ENCODE peak calls at places on chromosomes 13 and 19, in nine cellular contexts. One of them, this sample, is unnamed.

GRCh38 chr13:80132741-80133601 is 208.0 kb downstream of the SPRY2 start:
- DNase-seq in stimulated activated CD8-positive, alpha-beta memory T cell treated with anti-CD3 and anti-CD28 coated beads, Interleukin-7, amount 100 ng/mL, for 24 hours: no peak
- DNase-seq in transverse colon: peak
- DNase-seq in esophagus muscularis mucosa: no peak
- DNase-seq in MCF 10A: peak
- DNase-seq in fibroblast of pulmonary artery: peak
- DNase-seq in AG20443: peak
- DNase-seq in Caki2: peak
- DNase-seq in amygdala: peak
- DNase-seq in this sample: peak

GRCh38 chr13:42114912-42115311 is 66.5 kb downstream of the DGKH start:
- DNase-seq in stimulated activated CD8-positive, alpha-beta memory T cell treated with anti-CD3 and anti-CD28 coated beads, Interleukin-7, amount 100 ng/mL, for 24 hours: no peak
- DNase-seq in transverse colon: no peak
- DNase-seq in esophagus muscularis mucosa: no peak
- DNase-seq in MCF 10A: no peak
- DNase-seq in fibroblast of pulmonary artery: no peak
- DNase-seq in AG20443: no peak
- DNase-seq in Caki2: no peak
- DNase-seq in amygdala: no peak
- DNase-seq in this sample: no peak

GRCh38 chr13:110014719-110015118 is 228.3 kb upstream of the IRS2 start:
- DNase-seq in stimulated activated CD8-positive, alpha-beta memory T cell treated with anti-CD3 and anti-CD28 coated beads, Interleukin-7, amount 100 ng/mL, for 24 hours: no peak
- DNase-seq in transverse colon: no peak
- DNase-seq in esophagus muscularis mucosa: no peak
- DNase-seq in MCF 10A: peak
- DNase-seq in fibroblast of pulmonary artery: no peak
- DNase-seq in AG20443: no peak
- DNase-seq in Caki2: no peak
- DNase-seq in amygdala: no peak
- DNase-seq in this sample: no peak

GRCh38 chr13:96822900-96823299 is 171.4 kb downstream of the OXGR1 start:
- DNase-seq in stimulated activated CD8-positive, alpha-beta memory T cell treated with anti-CD3 and anti-CD28 coated beads, Interleukin-7, amount 100 ng/mL, for 24 hours: no peak
- DNase-seq in transverse colon: peak
- DNase-seq in esophagus muscularis mucosa: no peak
- DNase-seq in MCF 10A: peak
- DNase-seq in fibroblast of pulmonary artery: peak
- DNase-seq in AG20443: no peak
- DNase-seq in Caki2: peak
- DNase-seq in amygdala: no peak
- DNase-seq in this sample: no peak

GRCh38 chr13:75347925-75348324 is 134.0 kb downstream of the TBC1D4 start:
- DNase-seq in stimulated activated CD8-positive, alpha-beta memory T cell treated with anti-CD3 and anti-CD28 coated beads, Interleukin-7, amount 100 ng/mL, for 24 hours: no peak
- DNase-seq in transverse colon: no peak
- DNase-seq in esophagus muscularis mucosa: no peak
- DNase-seq in MCF 10A: no peak
- DNase-seq in fibroblast of pulmonary artery: no peak
- DNase-seq in AG20443: no peak
- DNase-seq in Caki2: no peak
- DNase-seq in amygdala: no peak
- DNase-seq in this sample: no peak

GRCh38 chr19:47094557-47095517 is 18.7 kb downstream of the ZC3H4 start:
- DNase-seq in stimulated activated CD8-positive, alpha-beta memory T cell treated with anti-CD3 and anti-CD28 coated beads, Interleukin-7, amount 100 ng/mL, for 24 hours: no peak
- DNase-seq in transverse colon: peak
- DNase-seq in esophagus muscularis mucosa: no peak
- DNase-seq in MCF 10A: no peak
- DNase-seq in fibroblast of pulmonary artery: no peak
- DNase-seq in AG20443: no peak
- DNase-seq in Caki2: no peak
- DNase-seq in amygdala: no peak
- DNase-seq in this sample: peak

GRCh38 chr13:72004975-72005374 is 138.0 kb upstream of the DACH1 start:
- DNase-seq in stimulated activated CD8-positive, alpha-beta memory T cell treated with anti-CD3 and anti-CD28 coated beads, Interleukin-7, amount 100 ng/mL, for 24 hours: no peak
- DNase-seq in transverse colon: no peak
- DNase-seq in esophagus muscularis mucosa: no peak
- DNase-seq in MCF 10A: no peak
- DNase-seq in fibroblast of pulmonary artery: peak
- DNase-seq in AG20443: peak
- DNase-seq in Caki2: no peak
- DNase-seq in amygdala: no peak
- DNase-seq in this sample: no peak

GRCh38 chr13:97322740-97323342 is 100.7 kb downstream of the MBNL2 start:
- DNase-seq in stimulated activated CD8-positive, alpha-beta memory T cell treated with anti-CD3 and anti-CD28 coated beads, Interleukin-7, amount 100 ng/mL, for 24 hours: no peak
- DNase-seq in transverse colon: no peak
- DNase-seq in esophagus muscularis mucosa: peak
- DNase-seq in MCF 10A: no peak
- DNase-seq in fibroblast of pulmonary artery: no peak
- DNase-seq in AG20443: no peak
- DNase-seq in Caki2: no peak
- DNase-seq in amygdala: no peak
- DNase-seq in this sample: no peak

GRCh38 chr13:37615271-37615670 is 16.7 kb upstream of the POSTN start:
- DNase-seq in stimulated activated CD8-positive, alpha-beta memory T cell treated with anti-CD3 and anti-CD28 coated beads, Interleukin-7, amount 100 ng/mL, for 24 hours: no peak
- DNase-seq in transverse colon: no peak
- DNase-seq in esophagus muscularis mucosa: no peak
- DNase-seq in MCF 10A: no peak
- DNase-seq in fibroblast of pulmonary artery: no peak
- DNase-seq in AG20443: no peak
- DNase-seq in Caki2: no peak
- DNase-seq in amygdala: no peak
- DNase-seq in this sample: no peak

GRCh38 chr19:54448037-54448773 is 794 bp upstream of the LENG8 start:
- DNase-seq in stimulated activated CD8-positive, alpha-beta memory T cell treated with anti-CD3 and anti-CD28 coated beads, Interleukin-7, amount 100 ng/mL, for 24 hours: peak
- DNase-seq in transverse colon: peak
- DNase-seq in esophagus muscularis mucosa: no peak
- DNase-seq in MCF 10A: peak
- DNase-seq in fibroblast of pulmonary artery: peak
- DNase-seq in AG20443: peak
- DNase-seq in Caki2: peak
- DNase-seq in amygdala: no peak
- DNase-seq in this sample: peak

GRCh38 chr13:39602614-39603366 is at the start of gene LHFPL6:
- DNase-seq in stimulated activated CD8-positive, alpha-beta memory T cell treated with anti-CD3 and anti-CD28 coated beads, Interleukin-7, amount 100 ng/mL, for 24 hours: peak
- DNase-seq in transverse colon: peak
- DNase-seq in esophagus muscularis mucosa: peak
- DNase-seq in MCF 10A: peak
- DNase-seq in fibroblast of pulmonary artery: peak
- DNase-seq in AG20443: peak
- DNase-seq in Caki2: peak
- DNase-seq in amygdala: peak
- DNase-seq in this sample: peak

GRCh38 chr19:35438527-35438926 is 9.5 kb upstream of the FFAR2 start:
- DNase-seq in stimulated activated CD8-positive, alpha-beta memory T cell treated with anti-CD3 and anti-CD28 coated beads, Interleukin-7, amount 100 ng/mL, for 24 hours: no peak
- DNase-seq in transverse colon: no peak
- DNase-seq in esophagus muscularis mucosa: no peak
- DNase-seq in MCF 10A: peak
- DNase-seq in fibroblast of pulmonary artery: peak
- DNase-seq in AG20443: no peak
- DNase-seq in Caki2: no peak
- DNase-seq in amygdala: no peak
- DNase-seq in this sample: no peak

GRCh38 chr19:38891791-38892190 is 7.6 kb downstream of the SIRT2 start:
- DNase-seq in stimulated activated CD8-positive, alpha-beta memory T cell treated with anti-CD3 and anti-CD28 coated beads, Interleukin-7, amount 100 ng/mL, for 24 hours: no peak
- DNase-seq in transverse colon: no peak
- DNase-seq in esophagus muscularis mucosa: no peak
- DNase-seq in MCF 10A: no peak
- DNase-seq in fibroblast of pulmonary artery: no peak
- DNase-seq in AG20443: no peak
- DNase-seq in Caki2: no peak
- DNase-seq in amygdala: peak
- DNase-seq in this sample: no peak

GRCh38 chr19:13051581-13052165 is 51.0 kb downstream of the LYL1 start:
- DNase-seq in stimulated activated CD8-positive, alpha-beta memory T cell treated with anti-CD3 and anti-CD28 coated beads, Interleukin-7, amount 100 ng/mL, for 24 hours: no peak
- DNase-seq in transverse colon: peak
- DNase-seq in esophagus muscularis mucosa: no peak
- DNase-seq in MCF 10A: peak
- DNase-seq in fibroblast of pulmonary artery: peak
- DNase-seq in AG20443: no peak
- DNase-seq in Caki2: peak
- DNase-seq in amygdala: peak
- DNase-seq in this sample: peak

GRCh38 chr19:5492281-5492812 is 37.1 kb downstream of the ZNRF4 start:
- DNase-seq in stimulated activated CD8-positive, alpha-beta memory T cell treated with anti-CD3 and anti-CD28 coated beads, Interleukin-7, amount 100 ng/mL, for 24 hours: no peak
- DNase-seq in transverse colon: no peak
- DNase-seq in esophagus muscularis mucosa: no peak
- DNase-seq in MCF 10A: no peak
- DNase-seq in fibroblast of pulmonary artery: no peak
- DNase-seq in AG20443: no peak
- DNase-seq in Caki2: no peak
- DNase-seq in amygdala: no peak
- DNase-seq in this sample: no peak

GRCh38 chr13:80341098-80341701 is at the start of gene SPRY2:
- DNase-seq in stimulated activated CD8-positive, alpha-beta memory T cell treated with anti-CD3 and anti-CD28 coated beads, Interleukin-7, amount 100 ng/mL, for 24 hours: no peak
- DNase-seq in transverse colon: peak
- DNase-seq in esophagus muscularis mucosa: peak
- DNase-seq in MCF 10A: peak
- DNase-seq in fibroblast of pulmonary artery: peak
- DNase-seq in AG20443: peak
- DNase-seq in Caki2: peak
- DNase-seq in amygdala: peak
- DNase-seq in this sample: peak

GRCh38 chr13:101127741-101128353 is 288.5 kb downstream of the NALCN start:
- DNase-seq in stimulated activated CD8-positive, alpha-beta memory T cell treated with anti-CD3 and anti-CD28 coated beads, Interleukin-7, amount 100 ng/mL, for 24 hours: no peak
- DNase-seq in transverse colon: no peak
- DNase-seq in esophagus muscularis mucosa: no peak
- DNase-seq in MCF 10A: peak
- DNase-seq in fibroblast of pulmonary artery: peak
- DNase-seq in AG20443: peak
- DNase-seq in Caki2: no peak
- DNase-seq in amygdala: no peak
- DNase-seq in this sample: no peak

GRCh38 chr13:96119921-96120320 is 30.0 kb downstream of the HS6ST3 start:
- DNase-seq in stimulated activated CD8-positive, alpha-beta memory T cell treated with anti-CD3 and anti-CD28 coated beads, Interleukin-7, amount 100 ng/mL, for 24 hours: no peak
- DNase-seq in transverse colon: no peak
- DNase-seq in esophagus muscularis mucosa: no peak
- DNase-seq in MCF 10A: no peak
- DNase-seq in fibroblast of pulmonary artery: no peak
- DNase-seq in AG20443: no peak
- DNase-seq in Caki2: no peak
- DNase-seq in amygdala: no peak
- DNase-seq in this sample: no peak

GRCh38 chr13:31962661-31963345 is 68.8 kb upstream of the FRY start:
- DNase-seq in stimulated activated CD8-positive, alpha-beta memory T cell treated with anti-CD3 and anti-CD28 coated beads, Interleukin-7, amount 100 ng/mL, for 24 hours: no peak
- DNase-seq in transverse colon: no peak
- DNase-seq in esophagus muscularis mucosa: no peak
- DNase-seq in MCF 10A: no peak
- DNase-seq in fibroblast of pulmonary artery: no peak
- DNase-seq in AG20443: no peak
- DNase-seq in Caki2: no peak
- DNase-seq in amygdala: no peak
- DNase-seq in this sample: no peak

GRCh38 chr19:15640294-15640903 is at the start of gene CYP4F3:
- DNase-seq in stimulated activated CD8-positive, alpha-beta memory T cell treated with anti-CD3 and anti-CD28 coated beads, Interleukin-7, amount 100 ng/mL, for 24 hours: no peak
- DNase-seq in transverse colon: peak
- DNase-seq in esophagus muscularis mucosa: no peak
- DNase-seq in MCF 10A: peak
- DNase-seq in fibroblast of pulmonary artery: no peak
- DNase-seq in AG20443: no peak
- DNase-seq in Caki2: peak
- DNase-seq in amygdala: peak
- DNase-seq in this sample: peak

GRCh38 chr13:40777166-40777956 is 6.4 kb upstream of the MRPS31 start:
- DNase-seq in stimulated activated CD8-positive, alpha-beta memory T cell treated with anti-CD3 and anti-CD28 coated beads, Interleukin-7, amount 100 ng/mL, for 24 hours: no peak
- DNase-seq in transverse colon: peak
- DNase-seq in esophagus muscularis mucosa: no peak
- DNase-seq in MCF 10A: peak
- DNase-seq in fibroblast of pulmonary artery: peak
- DNase-seq in AG20443: peak
- DNase-seq in Caki2: peak
- DNase-seq in amygdala: no peak
- DNase-seq in this sample: no peak

GRCh38 chr19:5711713-5712161 is 8.2 kb downstream of the LONP1 start:
- DNase-seq in stimulated activated CD8-positive, alpha-beta memory T cell treated with anti-CD3 and anti-CD28 coated beads, Interleukin-7, amount 100 ng/mL, for 24 hours: no peak
- DNase-seq in transverse colon: no peak
- DNase-seq in esophagus muscularis mucosa: no peak
- DNase-seq in MCF 10A: no peak
- DNase-seq in fibroblast of pulmonary artery: no peak
- DNase-seq in AG20443: no peak
- DNase-seq in Caki2: no peak
- DNase-seq in amygdala: no peak
- DNase-seq in this sample: no peak

GRCh38 chr13:41652735-41653361 is 195.5 kb downstream of the RGCC start:
- DNase-seq in stimulated activated CD8-positive, alpha-beta memory T cell treated with anti-CD3 and anti-CD28 coated beads, Interleukin-7, amount 100 ng/mL, for 24 hours: no peak
- DNase-seq in transverse colon: no peak
- DNase-seq in esophagus muscularis mucosa: no peak
- DNase-seq in MCF 10A: peak
- DNase-seq in fibroblast of pulmonary artery: peak
- DNase-seq in AG20443: peak
- DNase-seq in Caki2: peak
- DNase-seq in amygdala: no peak
- DNase-seq in this sample: no peak

GRCh38 chr13:76473552-76474134 is 412.6 kb downstream of the KCTD12 start:
- DNase-seq in stimulated activated CD8-positive, alpha-beta memory T cell treated with anti-CD3 and anti-CD28 coated beads, Interleukin-7, amount 100 ng/mL, for 24 hours: peak
- DNase-seq in transverse colon: peak
- DNase-seq in esophagus muscularis mucosa: no peak
- DNase-seq in MCF 10A: peak
- DNase-seq in fibroblast of pulmonary artery: peak
- DNase-seq in AG20443: peak
- DNase-seq in Caki2: peak
- DNase-seq in amygdala: peak
- DNase-seq in this sample: peak

GRCh38 chr19:19662344-19662743 is 1.1 kb downstream of the ATP13A1 start:
- DNase-seq in stimulated activated CD8-positive, alpha-beta memory T cell treated with anti-CD3 and anti-CD28 coated beads, Interleukin-7, amount 100 ng/mL, for 24 hours: no peak
- DNase-seq in transverse colon: no peak
- DNase-seq in esophagus muscularis mucosa: no peak
- DNase-seq in MCF 10A: no peak
- DNase-seq in fibroblast of pulmonary artery: no peak
- DNase-seq in AG20443: no peak
- DNase-seq in Caki2: no peak
- DNase-seq in amygdala: no peak
- DNase-seq in this sample: no peak